ENCODE peak calls at places on chromosomes 12 and 14, in eight cellular contexts. G is heart right ventricle, I is left ventricle myocardium inferior, U is nephron progenitor cell, E is fibroblast of pulmonary artery, Y is bronchial epithelial cell, D is GM12864, S is thoracic aorta. P is an unnamed sample.

GRCh38 chr14:102920273-102920997 is 2.0 kb upstream of the AMN start:
- DNase-seq in E (no peak), Y (no peak), D (no peak), I (no peak), G (no peak), S (no peak), U (no peak), P (no peak)

GRCh38 chr12:127263621-127264020 is 1003.3 kb upstream of the TMEM132C start:
- DNase-seq in S (no peak), G (no peak), Y (no peak), I (no peak), E (no peak), D (no peak), U (no peak), P (no peak)

GRCh38 chr12:117076410-117077372 is 22.5 kb downstream of the TESC start:
- DNase-seq in E (peak), U (no peak), Y (peak), S (no peak), D (no peak), I (no peak), G (no peak), P (no peak)

GRCh38 chr14:85178869-85179268 is 351.1 kb upstream of the FLRT2 start:
- DNase-seq in E (no peak), U (no peak), I (no peak), G (no peak), Y (no peak), D (no peak), S (no peak), P (no peak)

GRCh38 chr14:64725879-64726584 is 21.8 kb downstream of the PLEKHG3 start:
- DNase-seq in I (peak), S (no peak), E (no peak), Y (no peak), U (no peak), G (no peak), D (no peak), P (no peak)

GRCh38 chr12:106358410-106359241 is 1.1 kb downstream of the POLR3B start:
- DNase-seq in I (no peak), D (no peak), Y (peak), E (peak), S (no peak), G (peak), U (no peak), P (no peak)

GRCh38 chr14:99872786-99873440 is 79.7 kb downstream of the EML1 start:
- DNase-seq in S (no peak), D (no peak), Y (no peak), E (no peak), U (no peak), G (no peak), I (no peak), P (no peak)

GRCh38 chr12:14962180-14962579 is 779 bp upstream of the ARHGDIB start:
- DNase-seq in G (no peak), Y (no peak), I (no peak), S (no peak), D (no peak), U (no peak), E (no peak), P (no peak)

GRCh38 chr14:91545946-91546716 is 36.0 kb upstream of the PPP4R3A start:
- DNase-seq in U (no peak), D (no peak), E (no peak), Y (peak), G (no peak), S (no peak), I (no peak), P (no peak)

GRCh38 chr12:54053625-54054441 is at the start of gene HOXC4:
- DNase-seq in S (no peak), I (no peak), Y (no peak), D (peak), G (no peak), U (peak), E (peak), P (no peak)

GRCh38 chr14:100306506-100307214 is 416 bp upstream of the SLC25A29 start:
- DNase-seq in U (peak), E (peak), I (peak), Y (peak), S (peak), D (peak), G (peak), P (peak)

GRCh38 chr12:6062427-6063378 is 61.8 kb downstream of the VWF start:
- DNase-seq in S (no peak), U (peak), G (no peak), I (no peak), E (peak), D (no peak), Y (no peak), P (peak)

GRCh38 chr14:63547798-63548335 is 4.7 kb upstream of the PPP2R5E start:
- DNase-seq in D (no peak), Y (no peak), U (no peak), S (no peak), G (no peak), E (no peak), I (no peak), P (no peak)

GRCh38 chr12:106120578-106121105 is 18.1 kb downstream of the NUAK1 start:
- DNase-seq in Y (no peak), I (peak), U (no peak), S (no peak), G (peak), E (no peak), D (no peak), P (no peak)

GRCh38 chr12:19095869-19096480 is 33.6 kb upstream of the PLEKHA5 start:
- DNase-seq in S (no peak), I (no peak), U (no peak), E (peak), Y (peak), D (no peak), G (no peak), P (no peak)

GRCh38 chr12:104909761-104910160 is 48.3 kb downstream of the SLC41A2 start:
- DNase-seq in Y (no peak), U (no peak), S (no peak), G (no peak), I (no peak), D (no peak), E (peak), P (no peak)

GRCh38 chr14:88013750-88014349 is 8.9 kb downstream of the GPR65 start:
- DNase-seq in S (no peak), Y (peak), I (peak), U (peak), E (peak), G (peak), D (no peak), P (no peak)

GRCh38 chr12:18250313-18250916 is 10.9 kb upstream of the PIK3C2G start:
- DNase-seq in D (no peak), E (peak), S (no peak), I (no peak), G (no peak), Y (peak), U (peak), P (peak)

GRCh38 chr14:28298156-28298555 is 468.4 kb upstream of the FOXG1 start:
- DNase-seq in U (no peak), I (no peak), D (no peak), Y (no peak), E (peak), S (no peak), G (no peak), P (no peak)

GRCh38 chr12:91377456-91377855 is 194.8 kb upstream of the DCN start:
- DNase-seq in G (no peak), U (no peak), S (no peak), Y (no peak), E (no peak), I (no peak), D (no peak), P (no peak)

GRCh38 chr14:92877757-92878431 is 45.1 kb upstream of the CHGA start:
- DNase-seq in E (peak), S (no peak), U (peak), D (no peak), Y (no peak), I (peak), G (peak), P (no peak)

GRCh38 chr14:28707814-28708213 is 58.8 kb upstream of the FOXG1 start:
- DNase-seq in E (peak), U (no peak), I (no peak), D (no peak), S (no peak), Y (peak), G (no peak), P (no peak)

GRCh38 chr12:123494124-123494843 is 36.3 kb downstream of the SNRNP35 start:
- DNase-seq in I (peak), D (no peak), Y (no peak), S (no peak), G (no peak), E (no peak), U (peak), P (no peak)

GRCh38 chr14:63933110-63933509 is 80.3 kb downstream of the SYNE2 start:
- DNase-seq in U (no peak), S (no peak), Y (no peak), E (no peak), I (no peak), G (no peak), D (no peak), P (no peak)

GRCh38 chr12:116067892-116068291 is 209.6 kb downstream of the MED13L start:
- DNase-seq in I (no peak), G (no peak), S (no peak), E (no peak), U (no peak), Y (no peak), D (no peak), P (no peak)

GRCh38 chr12:130712346-130713065 is 3.6 kb downstream of the RIMBP2 start:
- DNase-seq in S (no peak), D (no peak), E (no peak), G (no peak), Y (no peak), U (no peak), I (no peak), P (no peak)

GRCh38 chr12:124673881-124674617 is 106.6 kb upstream of the NCOR2 start:
- DNase-seq in E (no peak), S (no peak), Y (peak), G (no peak), D (no peak), U (no peak), I (no peak), P (no peak)

GRCh38 chr12:62986844-62987243 is 51.9 kb upstream of the PPM1H start:
- DNase-seq in D (no peak), S (no peak), Y (no peak), E (no peak), U (no peak), I (no peak), G (no peak), P (no peak)

GRCh38 chr12:19925881-19926665 is 442.3 kb upstream of the PDE3A start:
- DNase-seq in D (no peak), E (no peak), Y (no peak), U (no peak), S (no peak), G (no peak), I (no peak), P (no peak)

GRCh38 chr12:47391566-47391965 is 311.8 kb upstream of the AMIGO2 start:
- DNase-seq in G (no peak), Y (no peak), U (no peak), S (no peak), D (no peak), E (no peak), I (no peak), P (no peak)

GRCh38 chr12:91413591-91413990 is 231.0 kb upstream of the DCN start:
- DNase-seq in G (no peak), E (peak), I (no peak), S (no peak), D (no peak), Y (peak), U (no peak), P (no peak)

GRCh38 chr14:55077155-55077554 is 25.7 kb downstream of the MAPK1IP1L start:
- DNase-seq in E (peak), Y (peak), D (no peak), U (no peak), I (no peak), S (no peak), G (no peak), P (no peak)

GRCh38 chr12:111766608-111767361 is at the start of gene ALDH2:
- DNase-seq in I (peak), G (peak), D (no peak), E (peak), S (no peak), U (peak), Y (no peak), P (peak)
- TF ChIP-seq CTCF in I (no peak), G (no peak), D (no peak), E (no peak), S (peak), U (no peak), Y (no peak), P (no peak)

DNA sequence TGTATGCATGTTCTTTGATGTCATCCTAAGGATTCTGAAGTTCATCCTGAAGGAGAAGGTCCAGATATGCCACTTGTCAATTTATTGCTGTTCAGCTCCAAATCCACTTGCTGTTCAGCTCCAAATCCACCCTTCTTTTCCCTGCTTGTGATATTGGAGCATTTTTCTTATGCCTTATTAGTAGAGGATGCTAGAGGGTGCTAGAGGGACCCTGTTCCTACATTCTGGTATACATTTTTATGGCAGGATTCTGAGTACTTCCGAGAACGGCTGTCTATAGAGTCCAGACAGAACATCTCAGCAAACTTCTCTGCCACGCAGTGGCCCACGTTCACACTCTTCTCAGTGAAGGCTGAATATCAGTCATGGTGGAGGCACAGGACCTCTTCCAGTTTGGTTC is 406.7 kb downstream of the NOVA1 start:
- DNase-seq in S (no peak), U (no peak), Y (no peak), I (no peak), E (peak), G (no peak), D (no peak), P (no peak)
- TF ChIP-seq CTCF in S (no peak), U (no peak), Y (peak), I (no peak), E (peak), G (no peak), D (no peak), P (no peak)

DNA sequence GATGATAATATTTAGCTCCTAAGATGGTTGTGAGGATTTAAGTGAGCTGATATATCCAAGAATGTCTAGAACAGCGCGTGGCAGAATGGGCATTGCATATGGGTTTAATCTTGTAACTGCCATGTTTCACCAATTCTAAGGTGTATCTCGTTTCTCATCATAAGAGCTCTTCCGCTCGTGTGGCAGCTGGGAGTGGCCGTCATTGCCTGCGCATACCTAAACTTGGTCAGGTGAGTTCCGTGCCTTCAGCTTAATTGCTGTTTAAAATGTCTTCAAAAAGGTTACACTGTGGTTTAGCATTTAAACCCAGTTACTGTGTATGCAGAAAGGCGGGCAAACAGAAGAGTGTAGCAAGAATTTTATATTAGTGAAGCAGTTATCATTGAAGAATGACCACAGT is 4.5 kb upstream of the AQP2 start:
- DNase-seq in E (no peak), D (no peak), U (no peak), G (no peak), I (no peak), Y (no peak), S (no peak), P (no peak)
- TF ChIP-seq CTCF in E (no peak), D (no peak), U (no peak), G (no peak), I (no peak), Y (no peak), S (no peak), P (no peak)

GRCh38 chr12:109709401-109710278 is 4.0 kb upstream of the FAM222A start:
- DNase-seq in E (no peak), I (no peak), S (no peak), U (no peak), Y (no peak), D (no peak), G (no peak), P (no peak)
- TF ChIP-seq CTCF in E (no peak), I (no peak), S (no peak), U (no peak), Y (no peak), D (no peak), G (no peak), P (no peak)

GRCh38 chr14:23362200-23362599 is 2.8 kb downstream of the EFS start:
- DNase-seq in S (no peak), I (no peak), G (no peak), U (no peak), Y (no peak), D (no peak), E (no peak), P (no peak)
- TF ChIP-seq CTCF in S (no peak), I (peak), G (no peak), U (no peak), Y (no peak), D (no peak), E (peak), P (no peak)

P was measured in GM13977.